ENCODE peak calls at places on chromosomes 12 and 14, in nine cellular contexts. One of them, this sample, is unnamed.

GRCh38 chr14:103984196-103984595 is 41.9 kb upstream of the RD3L start:
- DNase-seq in NCI-H774: no peak
- DNase-seq in CD4-positive, alpha-beta T cell: no peak
- DNase-seq in activated CD4-positive, alpha-beta T cell treated with anti-CD3 and anti-CD28 coated beads, Interleukin-2, amount 10 ng/mL, durations not matched to agents 7 days and 5 days: no peak
- DNase-seq in NCI-H2107: no peak
- DNase-seq in activated gamma-delta T cell treated with Interleukin-2 at 50 U/mL for 16 hours: no peak
- DNase-seq in iPS-NIHi11: no peak
- DNase-seq in HTR-8/SVneo: no peak
- DNase-seq in stimulated activated CD8-positive, alpha-beta memory T cell treated with anti-CD3 and anti-CD28 coated beads, Interleukin-7, amount 100 ng/mL, for 48 hours: no peak
- DNase-seq in this sample: no peak

GRCh38 chr14:92651793-92652382 is 96.5 kb downstream of the LGMN start:
- DNase-seq in activated CD4-positive, alpha-beta T cell treated with anti-CD3 and anti-CD28 coated beads, Interleukin-2, amount 10 ng/mL, durations not matched to agents 7 days and 5 days: peak; percentile 50
- DNase-seq in CD4-positive, alpha-beta T cell: no peak
- DNase-seq in activated gamma-delta T cell treated with Interleukin-2 at 50 U/mL for 16 hours: peak; percentile 41
- DNase-seq in stimulated activated CD8-positive, alpha-beta memory T cell treated with anti-CD3 and anti-CD28 coated beads, Interleukin-7, amount 100 ng/mL, for 48 hours: no peak
- DNase-seq in NCI-H774: no peak
- DNase-seq in NCI-H2107: no peak
- DNase-seq in HTR-8/SVneo: no peak
- DNase-seq in iPS-NIHi11: no peak
- DNase-seq in this sample: no peak

GRCh38 chr12:56935157-56935556 is 949 bp upstream of the SDR9C7 start:
- DNase-seq in CD4-positive, alpha-beta T cell: no peak
- DNase-seq in NCI-H774: no peak
- DNase-seq in activated CD4-positive, alpha-beta T cell treated with anti-CD3 and anti-CD28 coated beads, Interleukin-2, amount 10 ng/mL, durations not matched to agents 7 days and 5 days: no peak
- DNase-seq in stimulated activated CD8-positive, alpha-beta memory T cell treated with anti-CD3 and anti-CD28 coated beads, Interleukin-7, amount 100 ng/mL, for 48 hours: no peak
- DNase-seq in activated gamma-delta T cell treated with Interleukin-2 at 50 U/mL for 16 hours: no peak
- DNase-seq in iPS-NIHi11: no peak
- DNase-seq in NCI-H2107: no peak
- DNase-seq in HTR-8/SVneo: no peak
- DNase-seq in this sample: peak; percentile 23

GRCh38 chr12:56751712-56752598 is at the start of gene PRIM1:
- DNase-seq in HTR-8/SVneo: peak; percentile 95
- DNase-seq in stimulated activated CD8-positive, alpha-beta memory T cell treated with anti-CD3 and anti-CD28 coated beads, Interleukin-7, amount 100 ng/mL, for 48 hours: peak; percentile 82
- DNase-seq in activated CD4-positive, alpha-beta T cell treated with anti-CD3 and anti-CD28 coated beads, Interleukin-2, amount 10 ng/mL, durations not matched to agents 7 days and 5 days: peak; percentile 88
- DNase-seq in NCI-H2107: peak; percentile 89
- DNase-seq in NCI-H774: peak; percentile 95
- DNase-seq in CD4-positive, alpha-beta T cell: peak; percentile 71
- DNase-seq in iPS-NIHi11: peak; percentile 98
- DNase-seq in activated gamma-delta T cell treated with Interleukin-2 at 50 U/mL for 16 hours: peak; percentile 77
- DNase-seq in this sample: peak; percentile 78

GRCh38 chr12:117498256-117498655 is 136.8 kb upstream of the NOS1 start:
- DNase-seq in activated CD4-positive, alpha-beta T cell treated with anti-CD3 and anti-CD28 coated beads, Interleukin-2, amount 10 ng/mL, durations not matched to agents 7 days and 5 days: no peak
- DNase-seq in NCI-H2107: no peak
- DNase-seq in iPS-NIHi11: no peak
- DNase-seq in HTR-8/SVneo: no peak
- DNase-seq in activated gamma-delta T cell treated with Interleukin-2 at 50 U/mL for 16 hours: no peak
- DNase-seq in CD4-positive, alpha-beta T cell: no peak
- DNase-seq in stimulated activated CD8-positive, alpha-beta memory T cell treated with anti-CD3 and anti-CD28 coated beads, Interleukin-7, amount 100 ng/mL, for 48 hours: no peak
- DNase-seq in NCI-H774: no peak
- DNase-seq in this sample: no peak

GRCh38 chr12:115979351-115979750 is 298.1 kb downstream of the MED13L start:
- DNase-seq in CD4-positive, alpha-beta T cell: no peak
- DNase-seq in activated gamma-delta T cell treated with Interleukin-2 at 50 U/mL for 16 hours: no peak
- DNase-seq in stimulated activated CD8-positive, alpha-beta memory T cell treated with anti-CD3 and anti-CD28 coated beads, Interleukin-7, amount 100 ng/mL, for 48 hours: no peak
- DNase-seq in activated CD4-positive, alpha-beta T cell treated with anti-CD3 and anti-CD28 coated beads, Interleukin-2, amount 10 ng/mL, durations not matched to agents 7 days and 5 days: no peak
- DNase-seq in NCI-H2107: no peak
- DNase-seq in NCI-H774: no peak
- DNase-seq in iPS-NIHi11: no peak
- DNase-seq in HTR-8/SVneo: no peak
- DNase-seq in this sample: no peak

GRCh38 chr12:82758743-82759142 is 72.0 kb downstream of the TMTC2 start:
- DNase-seq in HTR-8/SVneo: no peak
- DNase-seq in activated gamma-delta T cell treated with Interleukin-2 at 50 U/mL for 16 hours: no peak
- DNase-seq in iPS-NIHi11: no peak
- DNase-seq in NCI-H774: no peak
- DNase-seq in NCI-H2107: no peak
- DNase-seq in CD4-positive, alpha-beta T cell: no peak
- DNase-seq in stimulated activated CD8-positive, alpha-beta memory T cell treated with anti-CD3 and anti-CD28 coated beads, Interleukin-7, amount 100 ng/mL, for 48 hours: no peak
- DNase-seq in activated CD4-positive, alpha-beta T cell treated with anti-CD3 and anti-CD28 coated beads, Interleukin-2, amount 10 ng/mL, durations not matched to agents 7 days and 5 days: no peak
- DNase-seq in this sample: no peak

GRCh38 chr12:102756564-102756963 is 160.5 kb downstream of the PAH start:
- DNase-seq in CD4-positive, alpha-beta T cell: no peak
- DNase-seq in NCI-H774: no peak
- DNase-seq in HTR-8/SVneo: no peak
- DNase-seq in iPS-NIHi11: no peak
- DNase-seq in NCI-H2107: no peak
- DNase-seq in stimulated activated CD8-positive, alpha-beta memory T cell treated with anti-CD3 and anti-CD28 coated beads, Interleukin-7, amount 100 ng/mL, for 48 hours: no peak
- DNase-seq in activated CD4-positive, alpha-beta T cell treated with anti-CD3 and anti-CD28 coated beads, Interleukin-2, amount 10 ng/mL, durations not matched to agents 7 days and 5 days: no peak
- DNase-seq in activated gamma-delta T cell treated with Interleukin-2 at 50 U/mL for 16 hours: no peak
- DNase-seq in this sample: no peak

GRCh38 chr12:87779016-87779415 is 250.2 kb downstream of the C12orf50 start:
- DNase-seq in activated gamma-delta T cell treated with Interleukin-2 at 50 U/mL for 16 hours: no peak
- DNase-seq in CD4-positive, alpha-beta T cell: no peak
- DNase-seq in NCI-H774: no peak
- DNase-seq in NCI-H2107: no peak
- DNase-seq in activated CD4-positive, alpha-beta T cell treated with anti-CD3 and anti-CD28 coated beads, Interleukin-2, amount 10 ng/mL, durations not matched to agents 7 days and 5 days: no peak
- DNase-seq in stimulated activated CD8-positive, alpha-beta memory T cell treated with anti-CD3 and anti-CD28 coated beads, Interleukin-7, amount 100 ng/mL, for 48 hours: no peak
- DNase-seq in HTR-8/SVneo: peak; percentile 11
- DNase-seq in iPS-NIHi11: no peak
- DNase-seq in this sample: peak; percentile 58

GRCh38 chr14:55715889-55716288 is 135.9 kb downstream of the KTN1 start:
- DNase-seq in activated CD4-positive, alpha-beta T cell treated with anti-CD3 and anti-CD28 coated beads, Interleukin-2, amount 10 ng/mL, durations not matched to agents 7 days and 5 days: no peak
- DNase-seq in NCI-H2107: no peak
- DNase-seq in NCI-H774: no peak
- DNase-seq in stimulated activated CD8-positive, alpha-beta memory T cell treated with anti-CD3 and anti-CD28 coated beads, Interleukin-7, amount 100 ng/mL, for 48 hours: no peak
- DNase-seq in iPS-NIHi11: no peak
- DNase-seq in activated gamma-delta T cell treated with Interleukin-2 at 50 U/mL for 16 hours: no peak
- DNase-seq in CD4-positive, alpha-beta T cell: no peak
- DNase-seq in HTR-8/SVneo: peak; percentile 42
- DNase-seq in this sample: peak; percentile 66

GRCh38 chr12:51262758-51263177 is 7.4 kb downstream of the SMAGP start:
- DNase-seq in iPS-NIHi11: peak; percentile 49
- DNase-seq in CD4-positive, alpha-beta T cell: no peak
- DNase-seq in stimulated activated CD8-positive, alpha-beta memory T cell treated with anti-CD3 and anti-CD28 coated beads, Interleukin-7, amount 100 ng/mL, for 48 hours: no peak
- DNase-seq in activated CD4-positive, alpha-beta T cell treated with anti-CD3 and anti-CD28 coated beads, Interleukin-2, amount 10 ng/mL, durations not matched to agents 7 days and 5 days: peak; percentile 43
- DNase-seq in NCI-H774: no peak
- DNase-seq in NCI-H2107: no peak
- DNase-seq in activated gamma-delta T cell treated with Interleukin-2 at 50 U/mL for 16 hours: no peak
- DNase-seq in HTR-8/SVneo: peak; percentile 45
- DNase-seq in this sample: peak; percentile 42

GRCh38 chr12:101783150-101783549 is 43.9 kb upstream of the SYCP3 start:
- DNase-seq in NCI-H2107: no peak
- DNase-seq in CD4-positive, alpha-beta T cell: no peak
- DNase-seq in NCI-H774: no peak
- DNase-seq in iPS-NIHi11: no peak
- DNase-seq in stimulated activated CD8-positive, alpha-beta memory T cell treated with anti-CD3 and anti-CD28 coated beads, Interleukin-7, amount 100 ng/mL, for 48 hours: no peak
- DNase-seq in activated CD4-positive, alpha-beta T cell treated with anti-CD3 and anti-CD28 coated beads, Interleukin-2, amount 10 ng/mL, durations not matched to agents 7 days and 5 days: no peak
- DNase-seq in activated gamma-delta T cell treated with Interleukin-2 at 50 U/mL for 16 hours: no peak
- DNase-seq in HTR-8/SVneo: no peak
- DNase-seq in this sample: no peak

GRCh38 chr14:59276235-59276634 is 87.8 kb downstream of the DAAM1 start:
- DNase-seq in activated gamma-delta T cell treated with Interleukin-2 at 50 U/mL for 16 hours: no peak
- DNase-seq in NCI-H774: no peak
- DNase-seq in stimulated activated CD8-positive, alpha-beta memory T cell treated with anti-CD3 and anti-CD28 coated beads, Interleukin-7, amount 100 ng/mL, for 48 hours: no peak
- DNase-seq in NCI-H2107: no peak
- DNase-seq in activated CD4-positive, alpha-beta T cell treated with anti-CD3 and anti-CD28 coated beads, Interleukin-2, amount 10 ng/mL, durations not matched to agents 7 days and 5 days: no peak
- DNase-seq in HTR-8/SVneo: no peak
- DNase-seq in iPS-NIHi11: no peak
- DNase-seq in CD4-positive, alpha-beta T cell: no peak
- DNase-seq in this sample: no peak

GRCh38 chr14:102822311-102822863 is 45.1 kb downstream of the TRAF3 start:
- DNase-seq in NCI-H774: no peak
- DNase-seq in HTR-8/SVneo: no peak
- DNase-seq in activated gamma-delta T cell treated with Interleukin-2 at 50 U/mL for 16 hours: no peak
- DNase-seq in CD4-positive, alpha-beta T cell: no peak
- DNase-seq in NCI-H2107: no peak
- DNase-seq in stimulated activated CD8-positive, alpha-beta memory T cell treated with anti-CD3 and anti-CD28 coated beads, Interleukin-7, amount 100 ng/mL, for 48 hours: peak; percentile 17
- DNase-seq in activated CD4-positive, alpha-beta T cell treated with anti-CD3 and anti-CD28 coated beads, Interleukin-2, amount 10 ng/mL, durations not matched to agents 7 days and 5 days: no peak
- DNase-seq in iPS-NIHi11: no peak
- DNase-seq in this sample: no peak

GRCh38 chr14:100298551-100299237 is 7.5 kb downstream of the SLC25A29 start:
- DNase-seq in NCI-H2107: no peak
- DNase-seq in activated gamma-delta T cell treated with Interleukin-2 at 50 U/mL for 16 hours: no peak
- DNase-seq in stimulated activated CD8-positive, alpha-beta memory T cell treated with anti-CD3 and anti-CD28 coated beads, Interleukin-7, amount 100 ng/mL, for 48 hours: no peak
- DNase-seq in NCI-H774: no peak
- DNase-seq in HTR-8/SVneo: no peak
- DNase-seq in CD4-positive, alpha-beta T cell: no peak
- DNase-seq in activated CD4-positive, alpha-beta T cell treated with anti-CD3 and anti-CD28 coated beads, Interleukin-2, amount 10 ng/mL, durations not matched to agents 7 days and 5 days: no peak
- DNase-seq in iPS-NIHi11: no peak
- DNase-seq in this sample: no peak

This sample was measured in mammary epithelial cell.